ENCODE peak calls at places on chromosomes 11 and 22, in eight cellular contexts. One of them, this sample, is unnamed.
A peak's percentile ranks its signal among the peaks of the same experiment; 100 is the strongest.

GRCh38 chr22:20024225-20025087 is 3.5 kb downstream of the TANGO2 start:
- DNase-seq in GM23248: no peak
- DNase-seq in CD8-positive, alpha-beta memory T cell: no peak
- DNase-seq in left ventricle myocardium inferior: peak; percentile 63
- DNase-seq in effector memory CD4-positive, alpha-beta T cell: no peak
- DNase-seq in neuronal stem cell: no peak
- DNase-seq in testis: no peak
- DNase-seq in cardiac muscle cell: no peak
- DNase-seq in this sample: no peak

GRCh38 chr11:134407321-134407828 is 4.7 kb downstream of the B3GAT1 start:
- DNase-seq in left ventricle myocardium inferior: no peak
- DNase-seq in cardiac muscle cell: no peak
- DNase-seq in testis: no peak
- DNase-seq in GM23248: no peak
- DNase-seq in effector memory CD4-positive, alpha-beta T cell: no peak
- DNase-seq in neuronal stem cell: no peak
- DNase-seq in CD8-positive, alpha-beta memory T cell: no peak
- DNase-seq in this sample: no peak

GRCh38 chr22:38415561-38416321 is 39.3 kb downstream of the KCNJ4 start:
- DNase-seq in cardiac muscle cell: no peak
- DNase-seq in CD8-positive, alpha-beta memory T cell: no peak
- DNase-seq in neuronal stem cell: no peak
- DNase-seq in testis: peak; percentile 12
- DNase-seq in GM23248: no peak
- DNase-seq in effector memory CD4-positive, alpha-beta T cell: no peak
- DNase-seq in left ventricle myocardium inferior: peak; percentile 64
- DNase-seq in this sample: no peak

GRCh38 chr11:107695446-107695845 is 16.4 kb downstream of the SLN start:
- DNase-seq in GM23248: peak; percentile 71
- DNase-seq in cardiac muscle cell: no peak
- DNase-seq in testis: no peak
- DNase-seq in effector memory CD4-positive, alpha-beta T cell: no peak
- DNase-seq in left ventricle myocardium inferior: no peak
- DNase-seq in CD8-positive, alpha-beta memory T cell: no peak
- DNase-seq in neuronal stem cell: no peak
- DNase-seq in this sample: no peak

GRCh38 chr11:44133335-44133946 is 38.0 kb downstream of the EXT2 start:
- DNase-seq in CD8-positive, alpha-beta memory T cell: no peak
- DNase-seq in cardiac muscle cell: peak; percentile 73
- DNase-seq in effector memory CD4-positive, alpha-beta T cell: no peak
- DNase-seq in GM23248: peak; percentile 66
- DNase-seq in testis: peak; percentile 23
- DNase-seq in neuronal stem cell: peak; percentile 37
- DNase-seq in left ventricle myocardium inferior: no peak
- DNase-seq in this sample: peak; percentile 9

GRCh38 chr11:87712802-87713202 is 462.4 kb downstream of the RAB38 start:
- DNase-seq in left ventricle myocardium inferior: no peak
- DNase-seq in cardiac muscle cell: no peak
- DNase-seq in testis: no peak
- DNase-seq in neuronal stem cell: no peak
- DNase-seq in GM23248: no peak
- DNase-seq in effector memory CD4-positive, alpha-beta T cell: no peak
- DNase-seq in CD8-positive, alpha-beta memory T cell: no peak
- DNase-seq in this sample: peak; percentile 20

GRCh38 chr11:2661173-2662023 is 38.4 kb downstream of the KCNQ1OT1 start:
- DNase-seq in CD8-positive, alpha-beta memory T cell: no peak
- DNase-seq in neuronal stem cell: no peak
- DNase-seq in GM23248: no peak
- DNase-seq in testis: no peak
- DNase-seq in left ventricle myocardium inferior: no peak
- DNase-seq in effector memory CD4-positive, alpha-beta T cell: no peak
- DNase-seq in cardiac muscle cell: no peak
- DNase-seq in this sample: no peak

GRCh38 chr22:20956258-20957117 is 10.6 kb upstream of the AIFM3 start:
- DNase-seq in testis: no peak
- DNase-seq in CD8-positive, alpha-beta memory T cell: no peak
- DNase-seq in left ventricle myocardium inferior: no peak
- DNase-seq in effector memory CD4-positive, alpha-beta T cell: no peak
- DNase-seq in GM23248: peak; percentile 64
- DNase-seq in cardiac muscle cell: peak; percentile 50
- DNase-seq in neuronal stem cell: no peak
- DNase-seq in this sample: peak; percentile 54

GRCh38 chr11:279040-279965 is 1.1 kb downstream of the NLRP6 start:
- DNase-seq in cardiac muscle cell: no peak
- DNase-seq in left ventricle myocardium inferior: no peak
- DNase-seq in CD8-positive, alpha-beta memory T cell: no peak
- DNase-seq in neuronal stem cell: no peak
- DNase-seq in effector memory CD4-positive, alpha-beta T cell: no peak
- DNase-seq in testis: no peak
- DNase-seq in GM23248: no peak
- DNase-seq in this sample: no peak

GRCh38 chr22:48953830-48954229 is 873.8 kb downstream of the BRD1 start:
- DNase-seq in neuronal stem cell: no peak
- DNase-seq in effector memory CD4-positive, alpha-beta T cell: no peak
- DNase-seq in testis: no peak
- DNase-seq in CD8-positive, alpha-beta memory T cell: no peak
- DNase-seq in GM23248: no peak
- DNase-seq in cardiac muscle cell: no peak
- DNase-seq in left ventricle myocardium inferior: no peak
- DNase-seq in this sample: no peak

GRCh38 chr22:17106785-17107546 is 14.2 kb downstream of the TMEM121B start:
- DNase-seq in cardiac muscle cell: no peak
- DNase-seq in neuronal stem cell: no peak
- DNase-seq in left ventricle myocardium inferior: no peak
- DNase-seq in GM23248: no peak
- DNase-seq in CD8-positive, alpha-beta memory T cell: no peak
- DNase-seq in testis: no peak
- DNase-seq in effector memory CD4-positive, alpha-beta T cell: no peak
- DNase-seq in this sample: no peak

GRCh38 chr22:50444663-50445062 is 30.2 kb downstream of the SBF1 start:
- DNase-seq in cardiac muscle cell: peak; percentile 71
- DNase-seq in CD8-positive, alpha-beta memory T cell: no peak
- DNase-seq in GM23248: peak; percentile 86
- DNase-seq in left ventricle myocardium inferior: no peak
- DNase-seq in neuronal stem cell: no peak
- DNase-seq in testis: peak; percentile 47
- DNase-seq in effector memory CD4-positive, alpha-beta T cell: no peak
- DNase-seq in this sample: no peak

DNA sequence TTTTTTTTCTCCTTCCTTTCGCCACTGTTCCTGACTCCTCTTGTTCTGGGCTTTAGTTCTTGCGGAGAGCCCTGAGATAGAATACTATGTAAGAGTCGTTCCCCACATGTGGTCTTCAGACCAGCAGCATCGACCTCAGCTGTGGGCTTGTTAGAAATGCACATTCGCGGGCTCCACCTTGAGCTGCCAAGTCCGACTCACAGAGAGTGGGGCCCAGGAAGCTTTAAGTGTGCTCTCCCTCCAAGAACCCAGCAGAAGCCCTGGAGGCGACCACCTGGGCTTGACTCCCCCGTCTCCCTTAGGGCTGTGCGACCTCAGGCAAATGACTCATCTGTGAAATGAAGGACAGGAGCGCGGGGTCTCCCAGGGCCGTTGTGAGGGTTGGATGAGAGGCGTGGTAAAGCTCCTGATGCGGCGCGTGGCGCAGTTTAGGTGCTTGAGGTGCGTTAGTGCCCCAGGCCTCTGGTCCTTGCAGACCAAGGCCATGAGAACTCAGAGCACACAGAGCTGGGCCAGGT is 18.8 kb downstream of the SAMM50 start:
- DNase-seq in testis: no peak
- DNase-seq in cardiac muscle cell: no peak
- DNase-seq in GM23248: no peak
- DNase-seq in CD8-positive, alpha-beta memory T cell: no peak
- DNase-seq in effector memory CD4-positive, alpha-beta T cell: no peak
- DNase-seq in left ventricle myocardium inferior: no peak
- DNase-seq in neuronal stem cell: no peak
- DNase-seq in this sample: no peak
- H3K36me3 ChIP-seq in testis: no peaks in the 10 kb centered on the region
- H3K36me3 ChIP-seq in cardiac muscle cell: peaks cover 44% of the 10 kb centered on the region
- H3K36me3 ChIP-seq in GM23248: peaks cover 13% of the 10 kb centered on the region
- H3K36me3 ChIP-seq in CD8-positive, alpha-beta memory T cell: peaks cover 49% of the 10 kb centered on the region
- H3K36me3 ChIP-seq in effector memory CD4-positive, alpha-beta T cell: peaks cover 79% of the 10 kb centered on the region
- H3K36me3 ChIP-seq in left ventricle myocardium inferior: peaks cover 97% of the 10 kb centered on the region
- H3K36me3 ChIP-seq in neuronal stem cell: peaks cover 97% of the 10 kb centered on the region
- H3K36me3 ChIP-seq in this sample: peaks cover 31% of the 10 kb centered on the region

GRCh38 chr22:24984122-24984521 is 31.6 kb downstream of the KIAA1671 start:
- DNase-seq in neuronal stem cell: no peak
- DNase-seq in cardiac muscle cell: no peak
- DNase-seq in left ventricle myocardium inferior: no peak
- DNase-seq in CD8-positive, alpha-beta memory T cell: no peak
- DNase-seq in testis: no peak
- DNase-seq in GM23248: no peak
- DNase-seq in effector memory CD4-positive, alpha-beta T cell: no peak
- DNase-seq in this sample: no peak
- H3K27ac ChIP-seq in neuronal stem cell: no peak overlapping the region
- H3K27ac ChIP-seq in cardiac muscle cell: no peak overlapping the region
- H3K27ac ChIP-seq in left ventricle myocardium inferior: peak overlapping the region; percentile 86
- H3K27ac ChIP-seq in CD8-positive, alpha-beta memory T cell: no peak overlapping the region
- H3K27ac ChIP-seq in testis: no peak overlapping the region
- H3K27ac ChIP-seq in GM23248: no peak overlapping the region
- H3K27ac ChIP-seq in effector memory CD4-positive, alpha-beta T cell: no peak overlapping the region
- H3K27ac ChIP-seq in this sample: no peak overlapping the region

GRCh38 chr22:46337870-46338269 is 2.4 kb downstream of the TRMU start:
- DNase-seq in GM23248: peak; percentile 12
- DNase-seq in CD8-positive, alpha-beta memory T cell: no peak
- DNase-seq in neuronal stem cell: no peak
- DNase-seq in left ventricle myocardium inferior: peak; percentile 15
- DNase-seq in cardiac muscle cell: no peak
- DNase-seq in testis: no peak
- DNase-seq in effector memory CD4-positive, alpha-beta T cell: no peak
- DNase-seq in this sample: no peak
- H3K36me3 ChIP-seq in GM23248: peaks cover 34% of the 10 kb centered on the region
- H3K36me3 ChIP-seq in CD8-positive, alpha-beta memory T cell: peaks cover 23% of the 10 kb centered on the region
- H3K36me3 ChIP-seq in neuronal stem cell: peaks cover 62% of the 10 kb centered on the region
- H3K36me3 ChIP-seq in left ventricle myocardium inferior: peaks cover 50% of the 10 kb centered on the region
- H3K36me3 ChIP-seq in cardiac muscle cell: peaks cover 32% of the 10 kb centered on the region
- H3K36me3 ChIP-seq in testis: no peaks in the 10 kb centered on the region
- H3K36me3 ChIP-seq in effector memory CD4-positive, alpha-beta T cell: peaks cover 42% of the 10 kb centered on the region
- H3K36me3 ChIP-seq in this sample: peaks cover 17% of the 10 kb centered on the region

DNA sequence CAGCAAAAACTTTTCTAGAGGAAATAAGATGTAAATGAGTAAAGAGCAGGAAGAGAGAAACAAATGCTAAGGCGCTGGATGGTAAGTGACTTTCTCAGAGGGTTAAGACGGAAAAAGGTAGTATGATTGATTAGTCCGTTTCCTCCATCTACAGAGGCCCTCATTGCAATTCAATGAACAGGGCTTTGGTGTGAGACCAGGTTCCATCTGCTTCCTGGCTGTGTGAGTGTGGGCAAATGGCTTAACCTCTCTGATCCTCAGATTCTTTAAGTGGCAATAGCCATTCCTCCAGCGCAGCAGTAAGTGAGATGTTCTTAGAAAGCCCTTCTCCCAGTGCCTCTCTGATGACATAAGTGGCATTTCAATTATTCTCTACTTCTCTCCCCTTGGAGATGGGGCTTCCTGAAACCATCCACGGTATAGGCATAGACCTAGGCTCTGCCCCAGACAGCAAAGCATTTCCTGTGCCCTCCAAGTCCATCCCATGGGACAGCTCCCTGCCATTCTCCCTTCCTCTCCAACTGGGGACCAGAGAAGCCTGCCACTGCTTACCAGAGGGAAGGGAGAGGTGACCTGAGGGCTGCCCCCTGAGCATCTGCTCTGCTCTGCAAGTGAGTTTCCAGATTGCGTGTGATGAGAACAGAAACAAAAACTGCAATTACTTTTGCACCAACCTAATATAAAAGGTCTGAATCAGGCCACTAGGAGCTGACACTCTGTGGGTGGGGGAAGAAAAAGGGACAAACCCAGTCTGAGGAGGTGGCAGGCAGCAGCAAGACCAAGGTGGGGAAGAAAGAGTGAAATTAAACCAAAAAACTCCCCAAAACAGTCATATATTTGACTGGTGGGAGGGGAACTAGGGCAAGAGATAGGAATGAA is 12.7 kb upstream of the CD44 start:
- DNase-seq in left ventricle myocardium inferior: no peak
- DNase-seq in testis: no peak
- DNase-seq in CD8-positive, alpha-beta memory T cell: no peak
- DNase-seq in cardiac muscle cell: no peak
- DNase-seq in neuronal stem cell: no peak
- DNase-seq in GM23248: peak; percentile 7
- DNase-seq in effector memory CD4-positive, alpha-beta T cell: no peak
- DNase-seq in this sample: no peak
- H3K27ac ChIP-seq in left ventricle myocardium inferior: no peak overlapping the region
- H3K27ac ChIP-seq in testis: no peak overlapping the region
- H3K27ac ChIP-seq in CD8-positive, alpha-beta memory T cell: no peak overlapping the region
- H3K27ac ChIP-seq in cardiac muscle cell: no peak overlapping the region
- H3K27ac ChIP-seq in neuronal stem cell: no peak overlapping the region
- H3K27ac ChIP-seq in GM23248: no peak overlapping the region
- H3K27ac ChIP-seq in effector memory CD4-positive, alpha-beta T cell: peak overlapping the region; percentile 56
- H3K27ac ChIP-seq in this sample: no peak overlapping the region

GRCh38 chr22:41621099-41621910 is at the start of gene XRCC6:
- DNase-seq in GM23248: peak; percentile 100
- DNase-seq in neuronal stem cell: peak; percentile 100
- DNase-seq in left ventricle myocardium inferior: peak; percentile 100
- DNase-seq in cardiac muscle cell: peak; percentile 100
- DNase-seq in effector memory CD4-positive, alpha-beta T cell: peak; percentile 99
- DNase-seq in CD8-positive, alpha-beta memory T cell: peak; percentile 99
- DNase-seq in testis: peak; percentile 100
- DNase-seq in this sample: peak; percentile 99
- H3K36me3 ChIP-seq in GM23248: peaks cover 26% of the 10 kb centered on the region
- H3K36me3 ChIP-seq in neuronal stem cell: peaks cover 43% of the 10 kb centered on the region
- H3K36me3 ChIP-seq in left ventricle myocardium inferior: peaks cover 44% of the 10 kb centered on the region
- H3K36me3 ChIP-seq in cardiac muscle cell: peaks cover 23% of the 10 kb centered on the region
- H3K36me3 ChIP-seq in effector memory CD4-positive, alpha-beta T cell: peaks cover 18% of the 10 kb centered on the region
- H3K36me3 ChIP-seq in CD8-positive, alpha-beta memory T cell: peaks cover 6% of the 10 kb centered on the region
- H3K36me3 ChIP-seq in testis: no peaks in the 10 kb centered on the region
- H3K36me3 ChIP-seq in this sample: peaks cover 13% of the 10 kb centered on the region

DNA sequence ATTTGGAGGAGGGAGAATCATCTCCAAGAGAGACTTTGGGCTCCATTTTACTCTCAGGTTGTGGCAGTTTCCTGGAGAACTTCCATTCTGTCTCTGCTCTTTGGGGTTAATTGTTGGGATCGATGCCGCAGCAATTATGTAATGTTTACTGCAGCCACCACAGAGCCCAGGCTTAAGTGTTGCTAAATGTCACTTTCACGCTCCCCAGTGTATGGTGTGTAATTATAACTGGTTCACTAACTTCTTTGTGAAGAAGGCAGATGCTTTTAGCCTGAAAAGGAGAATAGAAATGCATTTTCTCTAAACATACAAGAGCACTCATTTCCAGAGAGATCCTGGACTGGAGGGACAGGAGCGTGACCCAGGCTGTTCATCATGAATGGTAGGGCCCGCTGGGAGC is 132.2 kb upstream of the PLET1 start:
- DNase-seq in GM23248: no peak
- DNase-seq in left ventricle myocardium inferior: no peak
- DNase-seq in neuronal stem cell: no peak
- DNase-seq in CD8-positive, alpha-beta memory T cell: no peak
- DNase-seq in effector memory CD4-positive, alpha-beta T cell: no peak
- DNase-seq in cardiac muscle cell: no peak
- DNase-seq in testis: no peak
- DNase-seq in this sample: no peak
- H3K27ac ChIP-seq in GM23248: no peak overlapping the region
- H3K27ac ChIP-seq in left ventricle myocardium inferior: no peak overlapping the region
- H3K27ac ChIP-seq in neuronal stem cell: no peak overlapping the region
- H3K27ac ChIP-seq in CD8-positive, alpha-beta memory T cell: no peak overlapping the region
- H3K27ac ChIP-seq in effector memory CD4-positive, alpha-beta T cell: no peak overlapping the region
- H3K27ac ChIP-seq in cardiac muscle cell: no peak overlapping the region
- H3K27ac ChIP-seq in testis: no peak overlapping the region
- H3K27ac ChIP-seq in this sample: no peak overlapping the region

DNA sequence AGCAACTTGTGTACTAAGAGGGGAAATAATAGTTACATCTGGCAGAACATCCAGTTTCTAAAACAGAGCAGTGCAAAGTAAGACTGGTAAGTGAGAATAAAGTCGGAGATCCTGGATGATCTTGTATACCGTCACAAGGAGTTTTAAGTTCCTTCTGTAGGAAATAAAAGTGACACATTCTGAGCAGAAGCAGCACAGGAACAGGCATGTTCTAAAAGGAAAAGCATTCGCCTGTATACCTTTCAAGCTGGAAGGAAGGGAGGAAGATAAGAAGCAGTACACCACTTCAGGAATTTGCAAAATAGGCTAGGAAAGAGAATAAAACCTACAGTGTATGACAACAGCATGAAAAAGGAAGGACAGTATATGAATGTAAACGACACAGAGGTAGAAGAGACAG is 106.2 kb upstream of the TP53AIP1 start:
- DNase-seq in GM23248: no peak
- DNase-seq in CD8-positive, alpha-beta memory T cell: no peak
- DNase-seq in cardiac muscle cell: no peak
- DNase-seq in testis: no peak
- DNase-seq in neuronal stem cell: no peak
- DNase-seq in left ventricle myocardium inferior: no peak
- DNase-seq in effector memory CD4-positive, alpha-beta T cell: no peak
- DNase-seq in this sample: no peak
- H3K36me3 ChIP-seq in GM23248: no peaks in the 10 kb centered on the region
- H3K36me3 ChIP-seq in CD8-positive, alpha-beta memory T cell: no peaks in the 10 kb centered on the region
- H3K36me3 ChIP-seq in cardiac muscle cell: no peaks in the 10 kb centered on the region
- H3K36me3 ChIP-seq in testis: no peaks in the 10 kb centered on the region
- H3K36me3 ChIP-seq in neuronal stem cell: no peaks in the 10 kb centered on the region
- H3K36me3 ChIP-seq in left ventricle myocardium inferior: no peaks in the 10 kb centered on the region
- H3K36me3 ChIP-seq in effector memory CD4-positive, alpha-beta T cell: no peaks in the 10 kb centered on the region
- H3K36me3 ChIP-seq in this sample: no peaks in the 10 kb centered on the region

This sample was measured in iPS DF 6.9.